ENCODE peak calls at places on chromosomes 7 and 10, in four cellular contexts. One of them, this sample, is unnamed.

GRCh38 chr10:132648871-132649528 is 111.4 kb downstream of the INPP5A start:
- DNase-seq in GM23338: no peak
- DNase-seq in stimulated activated CD4-positive, alpha-beta T cell treated with anti-CD3 and anti-CD28 coated beads, Interleukin-2, amount 100 ng/mL, for 4 hours: no peak
- DNase-seq in spleen: no peak
- DNase-seq in this sample: no peak

GRCh38 chr7:155227788-155228458 is 69.8 kb upstream of the INSIG1 start:
- DNase-seq in GM23338: peak; percentile 62
- DNase-seq in stimulated activated CD4-positive, alpha-beta T cell treated with anti-CD3 and anti-CD28 coated beads, Interleukin-2, amount 100 ng/mL, for 4 hours: no peak
- DNase-seq in spleen: peak; percentile 69
- DNase-seq in this sample: peak; percentile 80

GRCh38 chr7:130887182-130888016 is 153.4 kb upstream of the KLF14 start:
- DNase-seq in GM23338: no peak
- DNase-seq in stimulated activated CD4-positive, alpha-beta T cell treated with anti-CD3 and anti-CD28 coated beads, Interleukin-2, amount 100 ng/mL, for 4 hours: no peak
- DNase-seq in spleen: no peak
- DNase-seq in this sample: peak; percentile 27

GRCh38 chr10:100436255-100436654 is 26.6 kb upstream of the WNT8B start:
- DNase-seq in GM23338: peak; percentile 2
- DNase-seq in stimulated activated CD4-positive, alpha-beta T cell treated with anti-CD3 and anti-CD28 coated beads, Interleukin-2, amount 100 ng/mL, for 4 hours: no peak
- DNase-seq in spleen: no peak
- DNase-seq in this sample: no peak

GRCh38 chr10:114850126-114850525 is 28.5 kb downstream of the FHIP2A start:
- DNase-seq in GM23338: no peak
- DNase-seq in stimulated activated CD4-positive, alpha-beta T cell treated with anti-CD3 and anti-CD28 coated beads, Interleukin-2, amount 100 ng/mL, for 4 hours: no peak
- DNase-seq in spleen: no peak
- DNase-seq in this sample: no peak

GRCh38 chr10:125121003-125121402 is 39.4 kb downstream of the CTBP2 start:
- DNase-seq in GM23338: no peak
- DNase-seq in stimulated activated CD4-positive, alpha-beta T cell treated with anti-CD3 and anti-CD28 coated beads, Interleukin-2, amount 100 ng/mL, for 4 hours: no peak
- DNase-seq in spleen: peak; percentile 48
- DNase-seq in this sample: no peak

GRCh38 chr10:17439552-17439951 is 14.8 kb downstream of the ST8SIA6 start:
- DNase-seq in GM23338: no peak
- DNase-seq in stimulated activated CD4-positive, alpha-beta T cell treated with anti-CD3 and anti-CD28 coated beads, Interleukin-2, amount 100 ng/mL, for 4 hours: no peak
- DNase-seq in spleen: no peak
- DNase-seq in this sample: no peak

GRCh38 chr7:156544919-156545715 is 95.5 kb upstream of the RNF32 start:
- DNase-seq in GM23338: no peak
- DNase-seq in stimulated activated CD4-positive, alpha-beta T cell treated with anti-CD3 and anti-CD28 coated beads, Interleukin-2, amount 100 ng/mL, for 4 hours: no peak
- DNase-seq in spleen: no peak
- DNase-seq in this sample: no peak

GRCh38 chr7:44666566-44666965 is 60.1 kb downstream of the OGDH start:
- DNase-seq in GM23338: no peak
- DNase-seq in stimulated activated CD4-positive, alpha-beta T cell treated with anti-CD3 and anti-CD28 coated beads, Interleukin-2, amount 100 ng/mL, for 4 hours: no peak
- DNase-seq in spleen: no peak
- DNase-seq in this sample: no peak

GRCh38 chr10:49037187-49037586 is 78.1 kb downstream of the VSTM4 start:
- DNase-seq in GM23338: no peak
- DNase-seq in stimulated activated CD4-positive, alpha-beta T cell treated with anti-CD3 and anti-CD28 coated beads, Interleukin-2, amount 100 ng/mL, for 4 hours: no peak
- DNase-seq in spleen: no peak
- DNase-seq in this sample: no peak

GRCh38 chr7:26182283-26182682 is 18.3 kb downstream of the HNRNPA2B1 start:
- DNase-seq in GM23338: no peak
- DNase-seq in stimulated activated CD4-positive, alpha-beta T cell treated with anti-CD3 and anti-CD28 coated beads, Interleukin-2, amount 100 ng/mL, for 4 hours: no peak
- DNase-seq in spleen: no peak
- DNase-seq in this sample: no peak

GRCh38 chr7:41110186-41110585 is 592.7 kb downstream of the INHBA start:
- DNase-seq in GM23338: no peak
- DNase-seq in stimulated activated CD4-positive, alpha-beta T cell treated with anti-CD3 and anti-CD28 coated beads, Interleukin-2, amount 100 ng/mL, for 4 hours: no peak
- DNase-seq in spleen: no peak
- DNase-seq in this sample: no peak

GRCh38 chr10:4081691-4082111 is 296.7 kb upstream of the KLF6 start:
- DNase-seq in GM23338: no peak
- DNase-seq in stimulated activated CD4-positive, alpha-beta T cell treated with anti-CD3 and anti-CD28 coated beads, Interleukin-2, amount 100 ng/mL, for 4 hours: no peak
- DNase-seq in spleen: no peak
- DNase-seq in this sample: peak; percentile 36

GRCh38 chr10:51937313-51937712 is 237.9 kb upstream of the CSTF2T start:
- DNase-seq in GM23338: no peak
- DNase-seq in stimulated activated CD4-positive, alpha-beta T cell treated with anti-CD3 and anti-CD28 coated beads, Interleukin-2, amount 100 ng/mL, for 4 hours: no peak
- DNase-seq in spleen: no peak
- DNase-seq in this sample: no peak

GRCh38 chr7:78081888-78082287 is 283.3 kb downstream of the PHTF2 start:
- DNase-seq in GM23338: peak; percentile 67
- DNase-seq in stimulated activated CD4-positive, alpha-beta T cell treated with anti-CD3 and anti-CD28 coated beads, Interleukin-2, amount 100 ng/mL, for 4 hours: no peak
- DNase-seq in spleen: no peak
- DNase-seq in this sample: no peak

This sample was measured in ELF-1.